ENCODE peak calls at places on chromosome 11, in seven cellular contexts. P, Y, B, E, S, Z and J are unnamed samples.

GRCh38 chr11:58204042-58204441 is at the start of gene OR1S2:
- DNase-seq in E (no peak), Y (no peak), B (no peak), P (no peak), S (no peak), Z (no peak), J (no peak)

GRCh38 chr11:118290923-118291322 is 13.6 kb upstream of the CD3E start:
- DNase-seq in S (no peak), E (no peak), Z (peak), B (no peak), P (no peak), Y (no peak), J (no peak)

GRCh38 chr11:76172583-76172982 is 33.7 kb downstream of the WNT11 start:
- DNase-seq in B (no peak), P (no peak), Z (no peak), E (no peak), Y (no peak), S (no peak), J (no peak)

GRCh38 chr11:46413755-46414465 is 22.3 kb upstream of the CHRM4 start:
- DNase-seq in S (no peak), E (no peak), B (no peak), Y (no peak), P (peak), Z (no peak), J (no peak)

GRCh38 chr11:6900327-6900999 is 8.2 kb upstream of the OR2D2 start:
- DNase-seq in Z (peak), Y (no peak), B (no peak), E (no peak), S (peak), P (peak), J (no peak)

GRCh38 chr11:19394525-19395016 is 153.8 kb upstream of the E2F8 start:
- DNase-seq in B (no peak), Z (no peak), E (no peak), S (no peak), Y (no peak), P (no peak), J (no peak)

GRCh38 chr11:62124186-62125113 is 639 bp downstream of the INCENP start:
- DNase-seq in Y (no peak), S (peak), Z (peak), E (no peak), P (peak), B (peak), J (no peak)

GRCh38 chr11:94151903-94152677 is 23.4 kb downstream of the PANX1 start:
- DNase-seq in E (peak), Y (peak), P (peak), S (no peak), Z (peak), B (peak), J (no peak)

GRCh38 chr11:126833020-126833419 is 167.6 kb downstream of the KIRREL3 start:
- DNase-seq in P (no peak), E (no peak), S (no peak), B (no peak), Y (no peak), Z (no peak), J (no peak)

GRCh38 chr11:36452231-36452630 is 57.8 kb downstream of the TRAF6 start:
- DNase-seq in E (no peak), B (peak), Z (no peak), Y (no peak), S (no peak), P (peak), J (peak)

GRCh38 chr11:96218901-96219300 is 124.1 kb downstream of the MAML2 start:
- DNase-seq in Z (no peak), E (no peak), S (no peak), B (no peak), P (no peak), Y (no peak), J (no peak)

GRCh38 chr11:73461844-73462435 is 85.7 kb downstream of the RELT start:
- DNase-seq in B (no peak), S (no peak), Y (no peak), E (no peak), P (no peak), Z (no peak), J (no peak)

GRCh38 chr11:33531743-33532181 is 168.9 kb downstream of the C11orf91 start:
- DNase-seq in P (peak), B (peak), S (no peak), E (no peak), Y (no peak), Z (peak), J (peak)

GRCh38 chr11:22670803-22671202 is 4.4 kb downstream of the GAS2 start:
- DNase-seq in Z (peak), S (no peak), E (no peak), Y (no peak), B (no peak), P (peak), J (no peak)

GRCh38 chr11:19328586-19329311 is 88.0 kb upstream of the E2F8 start:
- DNase-seq in Y (no peak), B (no peak), Z (peak), S (no peak), P (no peak), E (no peak), J (no peak)

GRCh38 chr11:128658499-128658898 is 35.4 kb upstream of the FLI1 start:
- DNase-seq in E (no peak), S (no peak), P (no peak), Y (no peak), Z (no peak), B (no peak), J (no peak)

GRCh38 chr11:12678991-12679390 is 4.8 kb downstream of the TEAD1 start:
- DNase-seq in B (no peak), S (no peak), Z (no peak), E (no peak), P (no peak), Y (no peak), J (no peak)
- H3K4me3 ChIP-seq in B (peak), S (no peak), Z (no peak), E (peak), P (no peak), Y (no peak), J (peak)

GRCh38 chr11:79461144-79461543 is 20.3 kb upstream of the TENM4 start:
- DNase-seq in E (no peak), P (peak), S (no peak), Y (no peak), B (peak), Z (peak), J (no peak)
- TF ChIP-seq CTCF in E (peak), P (peak), S (peak), Y (peak), B (peak), Z (peak), J (peak)

GRCh38 chr11:119516060-119516459 is 93.1 kb upstream of the THY1 start:
- DNase-seq in B (no peak), Y (no peak), P (no peak), E (no peak), Z (no peak), S (no peak), J (no peak)
- H3K4me3 ChIP-seq in B (no peak), Y (no peak), P (no peak), E (no peak), Z (no peak), S (no peak), J (no peak)

GRCh38 chr11:116614306-116615210 is 158.2 kb downstream of the BUD13 start:
- DNase-seq in Z (no peak), B (no peak), Y (no peak), S (no peak), E (no peak), P (no peak), J (no peak)
- TF ChIP-seq CTCF in Z (no peak), B (no peak), Y (no peak), S (no peak), E (no peak), P (no peak), J (no peak)

GRCh38 chr11:68037481-68038225 is 1.2 kb upstream of the TCIRG1 start:
- DNase-seq in Y (no peak), E (no peak), S (no peak), B (no peak), P (no peak), Z (no peak), J (no peak)
- H3K4me3 ChIP-seq in Y (no peak), E (no peak), S (no peak), B (no peak), P (no peak), Z (no peak), J (no peak)

GRCh38 chr11:2138075-2138435 is 1.1 kb downstream of the IGF2 start:
- DNase-seq in P (no peak), E (no peak), Z (no peak), Y (peak), S (no peak), B (no peak), J (no peak)

GRCh38 chr11:2140411-2141400 is 1.5 kb upstream of the IGF2 start:
- DNase-seq in B (no peak), Z (no peak), E (no peak), Y (peak), S (no peak), P (no peak), J (no peak)

GRCh38 chr11:2138436-2139117 is 612 bp downstream of the IGF2 start:
- DNase-seq in P (no peak), Z (no peak), S (no peak), Y (peak), B (no peak), E (no peak), J (no peak)

GRCh38 chr11:2139691-2140337 is 625 bp upstream of the IGF2 start:
- DNase-seq in Y (peak), Z (peak), S (no peak), P (no peak), E (no peak), B (no peak), J (no peak)

DNA sequence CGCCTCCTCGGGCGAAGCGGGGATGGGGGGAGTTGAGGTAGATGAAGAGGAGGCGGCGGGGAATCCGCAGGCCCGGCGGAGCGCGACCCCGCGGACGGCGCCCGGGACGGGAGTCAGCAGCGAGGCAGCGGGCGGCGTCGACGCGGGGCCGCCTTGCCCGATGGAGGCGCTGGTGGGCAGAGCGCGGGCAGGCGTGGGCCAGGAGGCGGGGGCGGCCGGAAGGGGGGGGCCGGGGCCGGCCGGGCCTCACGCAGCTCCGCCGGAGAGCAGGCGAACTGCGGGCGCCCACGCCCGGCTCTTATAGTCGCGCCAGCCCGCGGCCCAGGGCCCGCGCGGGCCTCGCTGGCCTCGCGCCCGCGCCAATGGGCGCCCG is at the start of gene IGF2:
- DNase-seq in Z (no peak), S (no peak), Y (peak), B (no peak), E (no peak), P (no peak), J (no peak)
- TF ChIP-seq CTCF in Z (no peak), S (no peak), Y (no peak), B (no peak), E (no peak), P (no peak), J (no peak)

GRCh38 chr11:12286606-12287005 is 90.8 kb upstream of the PARVA start:
- DNase-seq in E (no peak), B (no peak), S (no peak), P (no peak), Z (no peak), Y (peak), J (no peak)

GRCh38 chr11:12287009-12287373 is 90.4 kb upstream of the PARVA start:
- DNase-seq in P (peak), B (peak), Y (peak), Z (peak), S (no peak), E (peak), J (peak)

GRCh38 chr11:12285106-12285505 is 92.3 kb upstream of the PARVA start:
- DNase-seq in S (no peak), P (peak), Z (peak), B (peak), E (peak), Y (no peak), J (peak)

GRCh38 chr11:12284321-12285050 is 92.9 kb upstream of the PARVA start:
- DNase-seq in B (peak), E (peak), S (no peak), Z (peak), P (peak), Y (no peak), J (peak)

GRCh38 chr11:12285811-12286222 is 91.6 kb upstream of the PARVA start:
- DNase-seq in P (peak), S (no peak), B (no peak), E (no peak), Y (no peak), Z (peak), J (no peak)
- H3K4me3 ChIP-seq in P (no peak), S (no peak), B (no peak), E (no peak), Y (no peak), Z (no peak), J (no peak)

GRCh38 chr11:132122701-132123100 is 752.3 kb downstream of the NTM start:
- DNase-seq in Z (no peak), P (peak), Y (no peak), E (no peak), S (no peak), B (peak), J (no peak)

GRCh38 chr11:132123449-132123848 is 753.0 kb downstream of the NTM start:
- DNase-seq in Z (no peak), B (no peak), P (no peak), S (no peak), E (no peak), Y (no peak), J (no peak)

GRCh38 chr11:132125855-132126841 is 755.7 kb downstream of the NTM start:
- DNase-seq in P (peak), Y (no peak), S (no peak), B (peak), Z (peak), E (no peak), J (no peak)

GRCh38 chr11:132126973-132127900 is 756.8 kb downstream of the NTM start:
- DNase-seq in Y (no peak), S (no peak), P (peak), B (peak), E (peak), Z (peak), J (peak)

GRCh38 chr11:132123854-132124835 is 753.7 kb downstream of the NTM start:
- DNase-seq in P (no peak), Z (no peak), E (no peak), B (no peak), Y (no peak), S (no peak), J (no peak)
- TF ChIP-seq CTCF in P (no peak), Z (peak), E (no peak), B (no peak), Y (no peak), S (peak), J (peak)

DNA sequence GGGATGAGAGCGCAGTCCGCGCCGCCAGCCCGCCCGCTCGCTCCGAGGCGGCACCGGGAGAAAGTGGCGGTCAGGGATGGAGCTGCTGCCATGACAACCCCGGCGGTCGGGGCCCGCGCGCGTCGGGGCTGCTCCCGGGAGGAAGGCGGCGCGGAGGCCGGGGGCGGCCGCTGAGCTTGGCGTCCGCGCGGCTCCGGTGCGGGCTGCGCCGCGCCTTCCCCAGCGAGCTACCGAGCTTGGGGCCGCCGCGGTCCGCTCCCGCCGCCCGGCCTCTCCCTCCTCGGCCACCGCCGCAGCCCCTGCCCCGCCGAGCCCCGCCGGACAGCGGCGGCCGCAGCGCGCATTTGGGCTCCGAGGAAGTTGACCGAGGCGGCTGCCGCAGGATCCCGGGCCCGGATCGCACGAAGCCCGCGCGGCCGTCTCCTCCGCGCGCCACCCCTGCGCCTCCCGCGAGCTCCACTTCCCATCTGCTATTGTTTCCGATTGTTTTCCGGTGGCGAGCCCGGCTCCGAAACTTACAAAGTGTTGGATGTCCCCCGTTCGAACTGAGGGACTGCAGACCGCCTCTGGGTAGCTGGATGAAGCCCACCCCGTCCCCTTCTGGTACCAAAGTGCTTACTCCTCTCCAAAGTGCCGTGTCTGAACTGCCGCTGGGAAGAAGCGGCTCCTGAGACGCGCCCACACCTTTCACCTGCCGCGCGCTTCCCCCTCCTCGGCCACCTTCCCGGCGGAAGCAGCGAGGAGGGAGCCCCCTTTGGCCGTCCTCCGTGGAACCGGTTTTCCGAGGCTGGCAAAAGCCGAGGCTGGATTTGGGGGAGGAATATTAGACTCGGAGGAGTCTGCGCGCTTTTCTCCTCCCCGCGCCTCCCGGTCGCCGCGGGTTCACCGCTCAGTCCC is 540.3 kb downstream of the NTM start:
- DNase-seq in Z (peak), P (peak), Y (peak), S (no peak), B (peak), E (no peak), J (no peak)
- H3K4me3 ChIP-seq in Z (peak), P (peak), Y (peak), S (peak), B (peak), E (peak), J (peak)

DNA sequence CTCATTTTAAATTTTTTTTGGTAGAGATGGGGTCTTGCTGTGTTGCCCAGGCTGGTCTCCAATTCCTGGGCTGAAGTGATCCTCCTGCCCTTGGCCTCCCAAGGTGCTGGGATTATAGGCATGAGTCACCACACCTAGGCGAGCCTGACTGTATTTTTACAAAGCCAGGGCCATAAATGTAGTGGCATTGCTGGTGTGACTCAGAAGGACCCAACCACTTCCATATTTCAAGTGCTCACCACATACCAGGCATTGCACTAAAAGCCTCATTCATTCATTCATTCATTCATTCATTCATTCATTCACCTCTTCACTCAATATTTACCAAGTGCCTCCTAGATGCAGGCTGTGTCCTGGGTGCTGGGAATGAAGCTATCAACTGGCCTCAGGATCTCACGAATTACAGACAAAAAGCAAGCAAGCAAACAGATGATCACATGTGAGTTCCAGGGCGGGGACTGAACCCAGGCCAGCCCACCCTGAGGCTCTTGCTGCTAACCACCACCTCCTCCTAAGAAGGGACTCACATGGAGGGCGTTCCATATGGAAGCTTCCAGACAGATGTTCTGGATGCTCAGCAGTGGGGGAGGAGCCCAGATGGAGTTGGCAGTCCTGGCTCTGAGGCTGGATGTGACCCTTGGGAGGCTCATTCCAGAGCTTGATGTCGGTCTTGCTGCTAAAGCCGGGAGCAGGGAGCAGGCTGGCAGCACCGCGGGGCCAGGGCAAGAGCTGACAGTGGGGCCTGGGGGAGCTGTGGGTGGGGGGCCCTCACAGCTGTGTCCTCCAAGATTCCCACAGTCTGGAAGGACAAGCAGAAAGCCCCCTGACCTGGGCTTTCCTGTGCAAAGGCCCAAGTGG is 158.8 kb downstream of the CTTN start:
- DNase-seq in Z (no peak), B (peak), P (no peak), S (no peak), Y (peak), E (no peak), J (no peak)
- TF ChIP-seq CTCF in Z (no peak), B (no peak), P (no peak), S (no peak), Y (no peak), E (no peak), J (no peak)